ENCODE peak calls at places on chromosomes 16 and 17, in four cellular contexts. One of them, this sample, is unnamed.

GRCh38 chr17:17403899-17404576 is 72.8 kb upstream of the MED9 start:
- DNase-seq in AG04450: no peak
- DNase-seq in activated T-helper 2 cell treated with anti-CD3 and anti-CD28 coated beads, Interferon-gamma antibody, Interleukin-2, Interleukin-4, amounts not matched to agents 10 μg/mL and 5 μg/mL and 100 μg/mL, durations not matched to agents 14 hours and 24 hours and 36 hours: no peak
- DNase-seq in progenitor cell of endocrine pancreas: no peak
- DNase-seq in this sample: no peak

GRCh38 chr16:14399397-14400284 is 230.4 kb downstream of the PARN start:
- DNase-seq in activated T-helper 2 cell treated with anti-CD3 and anti-CD28 coated beads, Interferon-gamma antibody, Interleukin-2, Interleukin-4, amounts not matched to agents 10 μg/mL and 5 μg/mL and 100 μg/mL, durations not matched to agents 14 hours and 24 hours and 36 hours: no peak
- DNase-seq in AG04450: no peak
- DNase-seq in progenitor cell of endocrine pancreas: no peak
- DNase-seq in this sample: peak; percentile 72

GRCh38 chr17:81412490-81413093 is 17.3 kb downstream of the BAHCC1 start:
- DNase-seq in activated T-helper 2 cell treated with anti-CD3 and anti-CD28 coated beads, Interferon-gamma antibody, Interleukin-2, Interleukin-4, amounts not matched to agents 10 μg/mL and 5 μg/mL and 100 μg/mL, durations not matched to agents 14 hours and 24 hours and 36 hours: no peak
- DNase-seq in AG04450: no peak
- DNase-seq in progenitor cell of endocrine pancreas: no peak
- DNase-seq in this sample: no peak

GRCh38 chr17:57375770-57376181 is 119.5 kb downstream of the MSI2 start:
- DNase-seq in activated T-helper 2 cell treated with anti-CD3 and anti-CD28 coated beads, Interferon-gamma antibody, Interleukin-2, Interleukin-4, amounts not matched to agents 10 μg/mL and 5 μg/mL and 100 μg/mL, durations not matched to agents 14 hours and 24 hours and 36 hours: no peak
- DNase-seq in AG04450: no peak
- DNase-seq in progenitor cell of endocrine pancreas: no peak
- DNase-seq in this sample: no peak

GRCh38 chr16:53089434-53090270 is 34.9 kb downstream of the CHD9 start:
- DNase-seq in AG04450: no peak
- DNase-seq in progenitor cell of endocrine pancreas: no peak
- DNase-seq in activated T-helper 2 cell treated with anti-CD3 and anti-CD28 coated beads, Interferon-gamma antibody, Interleukin-2, Interleukin-4, amounts not matched to agents 10 μg/mL and 5 μg/mL and 100 μg/mL, durations not matched to agents 14 hours and 24 hours and 36 hours: no peak
- DNase-seq in this sample: no peak

GRCh38 chr16:1276580-1276878 is 20.7 kb downstream of the TPSD1 start:
- DNase-seq in AG04450: no peak
- DNase-seq in activated T-helper 2 cell treated with anti-CD3 and anti-CD28 coated beads, Interferon-gamma antibody, Interleukin-2, Interleukin-4, amounts not matched to agents 10 μg/mL and 5 μg/mL and 100 μg/mL, durations not matched to agents 14 hours and 24 hours and 36 hours: no peak
- DNase-seq in progenitor cell of endocrine pancreas: no peak
- DNase-seq in this sample: no peak

GRCh38 chr16:46620265-46621005 is 744 bp downstream of the SHCBP1 start:
- DNase-seq in progenitor cell of endocrine pancreas: no peak
- DNase-seq in AG04450: no peak
- DNase-seq in activated T-helper 2 cell treated with anti-CD3 and anti-CD28 coated beads, Interferon-gamma antibody, Interleukin-2, Interleukin-4, amounts not matched to agents 10 μg/mL and 5 μg/mL and 100 μg/mL, durations not matched to agents 14 hours and 24 hours and 36 hours: no peak
- DNase-seq in this sample: no peak

GRCh38 chr17:69954241-69954933 is 120.6 kb upstream of the KCNJ16 start:
- DNase-seq in activated T-helper 2 cell treated with anti-CD3 and anti-CD28 coated beads, Interferon-gamma antibody, Interleukin-2, Interleukin-4, amounts not matched to agents 10 μg/mL and 5 μg/mL and 100 μg/mL, durations not matched to agents 14 hours and 24 hours and 36 hours: no peak
- DNase-seq in AG04450: no peak
- DNase-seq in progenitor cell of endocrine pancreas: no peak
- DNase-seq in this sample: no peak

GRCh38 chr16:51151951-51152663 is 1.0 kb upstream of the SALL1 start:
- DNase-seq in AG04450: peak; percentile 78
- DNase-seq in activated T-helper 2 cell treated with anti-CD3 and anti-CD28 coated beads, Interferon-gamma antibody, Interleukin-2, Interleukin-4, amounts not matched to agents 10 μg/mL and 5 μg/mL and 100 μg/mL, durations not matched to agents 14 hours and 24 hours and 36 hours: no peak
- DNase-seq in progenitor cell of endocrine pancreas: peak; percentile 71
- DNase-seq in this sample: no peak

GRCh38 chr17:6560496-6560895 is 4.1 kb upstream of the PITPNM3 start:
- DNase-seq in progenitor cell of endocrine pancreas: no peak
- DNase-seq in activated T-helper 2 cell treated with anti-CD3 and anti-CD28 coated beads, Interferon-gamma antibody, Interleukin-2, Interleukin-4, amounts not matched to agents 10 μg/mL and 5 μg/mL and 100 μg/mL, durations not matched to agents 14 hours and 24 hours and 36 hours: no peak
- DNase-seq in AG04450: no peak
- DNase-seq in this sample: no peak

GRCh38 chr17:79006001-79006400 is 3.6 kb downstream of the CANT1 start:
- DNase-seq in activated T-helper 2 cell treated with anti-CD3 and anti-CD28 coated beads, Interferon-gamma antibody, Interleukin-2, Interleukin-4, amounts not matched to agents 10 μg/mL and 5 μg/mL and 100 μg/mL, durations not matched to agents 14 hours and 24 hours and 36 hours: no peak
- DNase-seq in AG04450: no peak
- DNase-seq in progenitor cell of endocrine pancreas: no peak
- DNase-seq in this sample: no peak

GRCh38 chr17:38329808-38330730 is 13.7 kb downstream of the GPR179 start:
- DNase-seq in activated T-helper 2 cell treated with anti-CD3 and anti-CD28 coated beads, Interferon-gamma antibody, Interleukin-2, Interleukin-4, amounts not matched to agents 10 μg/mL and 5 μg/mL and 100 μg/mL, durations not matched to agents 14 hours and 24 hours and 36 hours: no peak
- DNase-seq in progenitor cell of endocrine pancreas: no peak
- DNase-seq in AG04450: no peak
- DNase-seq in this sample: no peak

GRCh38 chr16:76428858-76429257 is 151.7 kb downstream of the CNTNAP4 start:
- DNase-seq in AG04450: no peak
- DNase-seq in progenitor cell of endocrine pancreas: no peak
- DNase-seq in activated T-helper 2 cell treated with anti-CD3 and anti-CD28 coated beads, Interferon-gamma antibody, Interleukin-2, Interleukin-4, amounts not matched to agents 10 μg/mL and 5 μg/mL and 100 μg/mL, durations not matched to agents 14 hours and 24 hours and 36 hours: no peak
- DNase-seq in this sample: no peak

GRCh38 chr17:73272906-73273218 is 11.2 kb upstream of the CPSF4L start:
- DNase-seq in AG04450: no peak
- DNase-seq in progenitor cell of endocrine pancreas: no peak
- DNase-seq in activated T-helper 2 cell treated with anti-CD3 and anti-CD28 coated beads, Interferon-gamma antibody, Interleukin-2, Interleukin-4, amounts not matched to agents 10 μg/mL and 5 μg/mL and 100 μg/mL, durations not matched to agents 14 hours and 24 hours and 36 hours: no peak
- DNase-seq in this sample: no peak

GRCh38 chr17:54969658-54970572 is 1.4 kb downstream of the STXBP4 start:
- DNase-seq in AG04450: no peak
- DNase-seq in activated T-helper 2 cell treated with anti-CD3 and anti-CD28 coated beads, Interferon-gamma antibody, Interleukin-2, Interleukin-4, amounts not matched to agents 10 μg/mL and 5 μg/mL and 100 μg/mL, durations not matched to agents 14 hours and 24 hours and 36 hours: no peak
- DNase-seq in progenitor cell of endocrine pancreas: no peak
- DNase-seq in this sample: no peak

GRCh38 chr17:77101521-77102410 is 39.0 kb upstream of the SEC14L1 start:
- DNase-seq in progenitor cell of endocrine pancreas: no peak
- DNase-seq in AG04450: no peak
- DNase-seq in activated T-helper 2 cell treated with anti-CD3 and anti-CD28 coated beads, Interferon-gamma antibody, Interleukin-2, Interleukin-4, amounts not matched to agents 10 μg/mL and 5 μg/mL and 100 μg/mL, durations not matched to agents 14 hours and 24 hours and 36 hours: no peak
- DNase-seq in this sample: no peak

This sample was measured in amniotic stem cell.